ENCODE peak calls at places on chromosomes 3 and 15, in nine cellular contexts. Q is GM12865, K is AG10803, J is fibroblast of lung, M is AG09309, X is PC-3, T is AG04450, G is neural crest cell, O is GM12864. R is an unnamed sample.

GRCh38 chr15:73388256-73388781 is 19.6 kb upstream of the HCN4 start:
- DNase-seq in Q (no peak), K (peak), J (peak), M (peak), X (peak), T (no peak), G (no peak), O (no peak), R (peak)

GRCh38 chr3:181711325-181712135 is at the start of gene SOX2:
- DNase-seq in Q (peak), K (peak), J (no peak), M (no peak), X (peak), T (no peak), G (peak), O (no peak), R (peak)

GRCh38 chr3:141920701-141921100 is 44.3 kb downstream of the ATP1B3 start:
- DNase-seq in Q (no peak), K (no peak), J (no peak), M (no peak), X (no peak), T (no peak), G (no peak), O (no peak), R (no peak)

GRCh38 chr3:118168175-118168574 is 866.5 kb downstream of the IGSF11 start:
- DNase-seq in Q (no peak), K (no peak), J (no peak), M (no peak), X (no peak), T (no peak), G (no peak), O (no peak), R (no peak)

GRCh38 chr15:56929933-56930332 is 11.5 kb downstream of the TCF12 start:
- DNase-seq in Q (no peak), K (no peak), J (no peak), M (no peak), X (no peak), T (no peak), G (no peak), O (no peak), R (no peak)

GRCh38 chr3:127226946-127227842 is 34.3 kb downstream of the PRR23E start:
- DNase-seq in Q (no peak), K (peak), J (no peak), M (no peak), X (peak), T (no peak), G (peak), O (no peak), R (no peak)

GRCh38 chr15:100291106-100291505 is 50.7 kb downstream of the ADAMTS17 start:
- DNase-seq in Q (no peak), K (no peak), J (no peak), M (no peak), X (peak), T (no peak), G (no peak), O (no peak), R (peak)

GRCh38 chr15:61943992-61944391 is 116.3 kb downstream of the VPS13C start:
- DNase-seq in Q (peak), K (no peak), J (no peak), M (no peak), X (no peak), T (no peak), G (no peak), O (no peak), R (no peak)

GRCh38 chr15:89338036-89338435 is 3.4 kb upstream of the POLG start:
- DNase-seq in Q (no peak), K (no peak), J (no peak), M (no peak), X (no peak), T (no peak), G (no peak), O (no peak), R (no peak)

GRCh38 chr3:194905696-194906095 is 220.0 kb downstream of the FAM43A start:
- DNase-seq in Q (no peak), K (peak), J (no peak), M (no peak), X (peak), T (no peak), G (no peak), O (no peak), R (peak)

DNA sequence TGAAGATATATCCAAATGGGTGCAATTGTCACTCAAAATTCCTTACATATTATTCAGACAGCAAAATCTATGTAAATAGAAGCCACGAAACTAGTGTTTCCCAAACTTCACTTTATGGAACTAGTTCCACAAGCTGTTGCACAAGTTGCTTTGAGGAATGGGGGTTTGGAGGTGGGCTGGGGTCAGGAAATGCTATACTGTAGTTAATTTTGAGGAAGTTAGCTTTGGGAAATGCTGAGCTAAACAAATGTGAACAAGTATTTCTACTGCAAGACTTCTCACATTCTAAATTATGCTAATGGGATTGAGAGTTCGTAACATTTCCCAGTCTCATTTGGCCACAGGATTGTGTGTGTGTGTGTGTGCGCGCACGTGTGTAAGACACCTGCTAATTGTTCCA is 28.7 kb upstream of the SAMMSON start:
- DNase-seq in Q (no peak), K (no peak), J (no peak), M (no peak), X (no peak), T (no peak), G (no peak), O (no peak), R (no peak)
- TF ChIP-seq CTCF in Q (no peak), K (no peak), J (no peak), M (no peak), X (no peak), T (no peak), G (no peak), O (no peak), R (no peak)

GRCh38 chr3:115814006-115814405 is 190.7 kb downstream of the GAP43 start:
- DNase-seq in Q (no peak), K (no peak), J (no peak), M (no peak), X (no peak), T (no peak), G (no peak), O (no peak), R (no peak)
- TF ChIP-seq CTCF in Q (no peak), K (no peak), J (no peak), M (no peak), X (no peak), T (no peak), G (no peak), O (no peak), R (no peak)

GRCh38 chr15:63601026-63601726 is 4.0 kb downstream of the FBXL22 start:
- DNase-seq in Q (peak), K (peak), J (no peak), M (no peak), X (no peak), T (no peak), G (peak), O (no peak), R (no peak)

GRCh38 chr15:63601727-63602185 is 4.6 kb downstream of the FBXL22 start:
- DNase-seq in Q (peak), K (no peak), J (no peak), M (no peak), X (no peak), T (no peak), G (no peak), O (no peak), R (no peak)

GRCh38 chr15:63599401-63600000 is 2.3 kb downstream of the FBXL22 start:
- DNase-seq in Q (peak), K (peak), J (peak), M (no peak), X (peak), T (no peak), G (no peak), O (peak), R (no peak)

GRCh38 chr15:63600001-63600645 is 2.9 kb downstream of the FBXL22 start:
- DNase-seq in Q (no peak), K (no peak), J (no peak), M (no peak), X (peak), T (no peak), G (peak), O (no peak), R (no peak)

DNA sequence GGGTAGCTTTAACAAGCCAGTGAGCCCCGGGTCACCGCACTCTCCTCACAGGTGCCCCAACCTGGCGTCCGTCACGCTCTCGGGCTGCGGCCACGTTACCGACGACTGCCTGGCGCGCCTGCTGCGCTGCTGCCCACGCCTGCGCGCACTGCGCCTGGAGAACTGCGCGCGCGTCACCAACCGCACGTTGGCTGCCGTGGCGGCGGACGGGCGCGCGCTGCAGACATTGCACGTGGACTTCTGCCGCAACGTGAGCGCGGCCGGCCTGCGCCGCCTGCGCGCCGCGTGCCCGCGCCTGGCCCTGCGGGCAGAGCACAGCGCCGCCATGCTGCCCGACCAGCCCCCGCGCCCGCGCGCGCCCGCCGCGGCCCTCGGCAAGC is 3.4 kb downstream of the FBXL22 start:
- DNase-seq in Q (peak), K (peak), J (peak), M (peak), X (peak), T (peak), G (peak), O (peak), R (peak)
- TF ChIP-seq CTCF in Q (peak), K (no peak), J (no peak), M (no peak), X (no peak), T (no peak), G (no peak), O (no peak), R (no peak)

DNA sequence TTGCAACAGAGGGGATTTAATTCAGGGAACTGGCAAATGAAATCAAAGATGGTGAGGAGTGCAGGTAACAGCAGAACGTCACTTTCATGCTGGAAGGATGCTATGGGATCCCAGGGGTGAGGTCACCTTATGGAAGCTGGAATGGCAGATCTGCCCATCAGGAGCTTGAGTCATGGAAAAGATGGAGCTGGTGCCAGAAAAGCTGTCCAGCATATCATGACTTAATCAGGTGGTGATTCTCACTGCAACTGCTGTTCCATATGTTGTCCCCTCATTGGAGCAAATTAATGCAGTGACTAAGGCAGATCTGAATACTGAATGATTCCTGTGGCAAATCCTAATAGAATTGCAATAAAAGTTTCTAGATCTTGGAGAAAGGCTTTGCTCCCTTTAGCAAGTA is 38.4 kb downstream of the HHLA2 start:
- DNase-seq in Q (no peak), K (no peak), J (no peak), M (no peak), X (peak), T (no peak), G (no peak), O (no peak), R (no peak)
- TF ChIP-seq CTCF in Q (no peak), K (no peak), J (no peak), M (no peak), X (no peak), T (no peak), G (no peak), O (no peak), R (no peak)

GRCh38 chr3:98462901-98463300 is at the start of gene OR5K1:
- DNase-seq in Q (no peak), K (no peak), J (no peak), M (no peak), X (no peak), T (no peak), G (no peak), O (no peak), R (no peak)

GRCh38 chr3:98453827-98454226 is 9.2 kb upstream of the OR5K1 start:
- DNase-seq in Q (no peak), K (no peak), J (no peak), M (no peak), X (no peak), T (no peak), G (no peak), O (no peak), R (no peak)

GRCh38 chr3:98460220-98460619 is 2.8 kb upstream of the OR5K1 start:
- DNase-seq in Q (no peak), K (no peak), J (no peak), M (no peak), X (no peak), T (no peak), G (no peak), O (no peak), R (no peak)

GRCh38 chr3:98454929-98455328 is 8.1 kb upstream of the OR5K1 start:
- DNase-seq in Q (no peak), K (no peak), J (no peak), M (no peak), X (no peak), T (no peak), G (no peak), O (no peak), R (no peak)

GRCh38 chr3:98457543-98457942 is 5.5 kb upstream of the OR5K1 start:
- DNase-seq in Q (no peak), K (no peak), J (no peak), M (no peak), X (no peak), T (no peak), G (no peak), O (no peak), R (no peak)
- TF ChIP-seq CTCF in Q (no peak), K (no peak), J (no peak), M (no peak), X (peak), T (no peak), G (no peak), O (no peak), R (no peak)

GRCh38 chr3:133167340-133168024 is 129.3 kb downstream of the TMEM108 start:
- DNase-seq in Q (no peak), K (no peak), J (no peak), M (no peak), X (no peak), T (no peak), G (no peak), O (no peak), R (no peak)

GRCh38 chr3:133169669-133170068 is 131.5 kb downstream of the TMEM108 start:
- DNase-seq in Q (no peak), K (no peak), J (no peak), M (no peak), X (no peak), T (no peak), G (no peak), O (no peak), R (no peak)

GRCh38 chr3:133162906-133163305 is 124.7 kb downstream of the TMEM108 start:
- DNase-seq in Q (no peak), K (no peak), J (no peak), M (no peak), X (no peak), T (no peak), G (no peak), O (no peak), R (peak)

DNA sequence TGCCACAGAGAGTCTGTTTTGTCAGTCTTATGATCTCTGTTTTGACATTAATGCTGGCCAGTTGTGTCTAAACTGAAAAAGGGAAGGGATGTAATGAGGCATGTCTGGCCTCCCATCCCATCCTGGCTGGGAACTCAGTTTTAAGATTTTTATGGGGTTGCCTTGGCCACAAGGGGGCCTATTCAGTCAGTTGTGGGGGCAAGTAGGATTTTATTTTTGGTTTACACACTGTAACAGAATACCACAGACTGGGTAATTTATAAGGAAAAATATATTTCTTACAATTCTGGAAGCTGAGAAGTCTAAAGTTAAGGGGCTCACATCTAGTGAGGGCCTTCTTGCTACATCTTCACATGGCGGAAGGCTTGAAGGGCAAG is 129.8 kb downstream of the TMEM108 start:
- DNase-seq in Q (no peak), K (no peak), J (no peak), M (no peak), X (no peak), T (no peak), G (no peak), O (no peak), R (no peak)
- TF ChIP-seq CTCF in Q (peak), K (no peak), J (no peak), M (peak), X (no peak), T (peak), G (no peak), O (no peak), R (no peak)

DNA sequence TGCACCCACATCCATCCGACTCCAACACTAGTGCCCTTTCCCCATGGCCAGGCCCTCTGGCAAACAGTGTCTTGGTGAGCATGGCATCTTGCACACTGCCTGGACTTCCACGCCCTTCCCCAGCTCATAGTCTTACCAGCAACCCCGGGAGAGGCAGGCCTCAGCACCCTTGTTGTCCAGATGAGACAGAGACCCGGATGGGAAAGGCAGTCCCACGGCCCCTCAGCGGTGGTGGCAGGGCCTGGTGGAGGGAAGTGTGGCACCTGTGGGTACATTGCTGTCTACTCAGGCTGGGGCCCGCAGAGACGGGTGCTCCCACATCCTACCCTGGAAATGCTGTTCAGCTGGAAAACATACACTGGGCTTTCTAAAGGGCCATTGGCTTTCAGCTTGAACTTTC is 28.4 kb downstream of the HDAC11 start:
- DNase-seq in Q (no peak), K (no peak), J (no peak), M (no peak), X (no peak), T (no peak), G (no peak), O (no peak), R (no peak)
- TF ChIP-seq CTCF in Q (no peak), K (no peak), J (no peak), M (no peak), X (no peak), T (no peak), G (no peak), O (no peak), R (no peak)

DNA sequence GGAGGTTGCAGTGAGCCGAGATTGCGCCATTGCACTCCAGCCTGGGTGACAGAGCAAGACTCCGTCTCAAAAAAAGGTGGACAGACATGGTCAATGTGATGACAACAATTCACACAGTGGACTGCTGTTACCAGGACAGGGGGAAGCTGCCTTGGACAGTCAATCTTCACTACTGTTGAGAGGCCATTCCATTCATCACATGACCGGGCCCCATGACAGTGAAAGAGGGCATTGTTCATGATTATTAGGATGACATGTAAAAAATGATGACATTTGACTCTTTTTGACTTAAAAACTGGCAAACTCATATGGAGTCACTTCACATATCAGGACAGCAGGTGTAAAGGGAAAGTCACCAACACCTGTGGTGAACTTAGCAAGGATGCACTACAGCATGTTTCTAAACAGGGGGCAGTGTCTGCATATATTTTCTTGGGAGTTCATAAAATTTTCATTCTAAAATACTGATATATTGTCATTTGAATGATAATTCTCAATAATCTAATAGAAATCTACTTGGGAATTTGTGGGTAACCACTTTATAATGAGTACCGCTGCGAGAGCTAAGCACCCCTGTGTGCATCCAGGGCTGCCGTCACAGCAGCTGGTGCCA is 34.2 kb upstream of the LDHAL6B start:
- DNase-seq in Q (no peak), K (no peak), J (no peak), M (no peak), X (no peak), T (no peak), G (no peak), O (no peak), R (no peak)
- TF ChIP-seq CTCF in Q (no peak), K (no peak), J (peak), M (no peak), X (peak), T (peak), G (peak), O (no peak), R (peak)

GRCh38 chr15:33608714-33609113 is 297.9 kb downstream of the RYR3 start:
- DNase-seq in Q (no peak), K (no peak), J (no peak), M (no peak), X (peak), T (no peak), G (peak), O (no peak), R (no peak)
- TF ChIP-seq CTCF in Q (no peak), K (peak), J (peak), M (peak), X (peak), T (peak), G (peak), O (no peak), R (peak)